ENCODE peak calls at places on chromosomes 12 and 14, in nine cellular contexts. F, S, I, W, H, O, T, V and R are unnamed samples.

GRCh38 chr12:109626378-109627115 is 53.0 kb downstream of the MVK start:
- DNase-seq in S (no peak), T (no peak), V (no peak), O (no peak), F (no peak), H (no peak), W (no peak), I (no peak), R (no peak)

GRCh38 chr12:52655251-52655650 is 3.2 kb upstream of the KRT2 start:
- DNase-seq in W (no peak), H (no peak), F (no peak), I (no peak), V (no peak), O (no peak), T (no peak), S (no peak), R (no peak)

GRCh38 chr14:75927564-75928087 is 54.2 kb downstream of the TGFB3 start:
- DNase-seq in V (no peak), O (no peak), F (no peak), H (no peak), I (no peak), T (no peak), S (no peak), W (no peak), R (no peak)

GRCh38 chr14:21087294-21088091 is 11.0 kb downstream of the ZNF219 start:
- DNase-seq in S (no peak), W (no peak), F (peak; percentile 94), V (no peak), H (peak; percentile 98), O (peak; percentile 95), T (no peak), I (peak; percentile 39), R (peak; percentile 78)

GRCh38 chr12:41709463-41710285 is 435.0 kb downstream of the GXYLT1 start:
- DNase-seq in I (peak; percentile 28), H (peak; percentile 4), O (no peak), V (no peak), T (no peak), S (no peak), W (peak; percentile 28), F (no peak), R (no peak)

GRCh38 chr14:94129111-94129757 is at the start of gene IFI27L2:
- DNase-seq in O (peak; percentile 78), V (peak; percentile 83), H (peak; percentile 81), F (peak; percentile 81), W (peak; percentile 55), S (no peak), T (peak; percentile 88), I (peak; percentile 67), R (peak; percentile 85)

GRCh38 chr12:110354172-110354780 is 49.2 kb downstream of the ANAPC7 start:
- DNase-seq in H (peak; percentile 26), W (no peak), O (peak; percentile 27), V (no peak), F (no peak), T (no peak), S (no peak), I (no peak), R (no peak)

GRCh38 chr12:49048953-49049352 is 11.6 kb downstream of the KMT2D start:
- DNase-seq in T (peak; percentile 55), O (no peak), I (no peak), V (no peak), H (no peak), F (no peak), S (no peak), W (no peak), R (no peak)

GRCh38 chr12:69512820-69513219 is 42.6 kb downstream of the FRS2 start:
- DNase-seq in V (no peak), F (no peak), S (no peak), I (no peak), H (peak; percentile 68), O (no peak), W (no peak), T (no peak), R (no peak)

GRCh38 chr14:100240725-100241032 is 1.7 kb downstream of the YY1 start:
- DNase-seq in S (no peak), T (no peak), F (no peak), V (no peak), I (no peak), O (no peak), W (no peak), H (no peak), R (no peak)

GRCh38 chr14:100239200-100239839 is 376 bp downstream of the YY1 start:
- DNase-seq in T (peak; percentile 88), F (no peak), S (no peak), V (peak; percentile 73), O (no peak), W (peak; percentile 36), H (peak; percentile 11), I (no peak), R (peak; percentile 26)

GRCh38 chr14:100238419-100239199 is at the start of gene YY1:
- DNase-seq in W (peak; percentile 99), F (peak; percentile 98), H (peak; percentile 98), O (peak; percentile 96), T (peak; percentile 100), S (peak; percentile 94), I (peak; percentile 91), V (peak; percentile 100), R (peak; percentile 99)

GRCh38 chr14:100241279-100241678 is 2.3 kb downstream of the YY1 start:
- DNase-seq in T (no peak), S (no peak), H (peak; percentile 36), V (no peak), F (no peak), O (peak; percentile 18), W (no peak), I (no peak), R (no peak)

GRCh38 chr14:100239840-100240724 is 1.1 kb downstream of the YY1 start:
- DNase-seq in I (peak; percentile 60), F (peak; percentile 97), H (peak; percentile 95), W (peak; percentile 85), V (peak; percentile 94), O (peak; percentile 95), T (peak; percentile 95), S (peak; percentile 36), R (peak; percentile 91)
- TF ChIP-seq CTCF in I (peak; percentile 34), F (peak; percentile 47), H (peak; percentile 50), W (peak; percentile 25), V (peak; percentile 50), O (peak; percentile 59), T (peak; percentile 56), S (peak; percentile 61), R (peak; percentile 75)

DNA sequence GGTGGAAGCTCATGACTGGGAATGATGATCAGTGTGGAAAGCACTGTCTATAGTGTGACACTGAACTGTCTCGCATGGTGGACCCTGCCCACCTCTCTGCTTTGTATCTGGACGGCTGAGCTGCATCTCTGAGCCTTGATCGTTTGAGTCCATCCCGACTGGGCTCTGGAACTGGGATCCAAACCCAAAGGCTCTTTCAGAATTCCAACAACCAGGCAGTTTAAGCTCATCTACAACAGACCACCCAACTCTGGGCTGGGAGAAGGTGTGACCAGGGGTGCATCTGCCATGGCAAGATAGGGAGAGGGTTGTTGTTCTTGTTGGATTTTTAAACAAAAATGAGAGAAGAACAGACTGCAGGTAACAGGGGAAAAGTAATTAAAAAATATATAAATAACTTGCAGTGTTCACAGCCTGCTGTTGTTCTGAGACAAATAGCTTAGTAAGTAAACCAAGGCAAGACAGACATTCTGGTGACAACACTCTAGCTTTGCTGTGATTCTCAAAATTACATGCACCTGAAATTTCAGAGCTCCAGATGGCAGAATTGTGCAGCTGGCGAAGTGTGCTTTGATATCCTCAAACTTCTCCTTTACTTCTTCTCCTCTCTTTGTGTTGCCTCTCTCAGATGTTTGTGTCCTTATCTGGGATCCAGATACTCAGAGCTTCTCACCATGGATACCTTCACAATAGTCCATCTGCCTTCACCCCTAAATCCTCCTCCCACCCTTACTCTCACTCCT is 209.6 kb downstream of the EMP1 start:
- DNase-seq in W (no peak), F (no peak), H (no peak), I (no peak), T (no peak), V (no peak), O (no peak), S (no peak), R (no peak)
- TF ChIP-seq CTCF in W (no peak), F (no peak), H (no peak), I (no peak), T (no peak), V (no peak), O (no peak), S (no peak), R (no peak)

DNA sequence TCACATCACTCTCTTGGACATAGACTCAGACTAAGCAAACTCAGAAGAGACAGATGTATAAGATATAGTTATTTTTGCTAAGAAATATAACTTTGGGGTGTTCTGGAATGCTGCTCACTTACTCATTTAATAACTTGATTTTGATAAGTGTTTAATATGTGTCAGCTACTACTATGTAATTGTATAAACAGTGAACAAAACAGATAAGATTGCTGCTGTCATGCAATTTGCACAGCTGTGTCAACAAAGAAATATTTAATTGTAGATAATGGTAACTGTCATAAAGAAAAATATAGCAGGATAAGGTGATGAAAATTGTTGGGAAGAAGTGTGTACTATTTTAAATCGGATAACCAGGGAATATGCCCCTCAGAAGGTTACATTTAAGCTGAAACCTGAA is 84.1 kb upstream of the ZDHHC17 start:
- DNase-seq in W (no peak), F (no peak), S (no peak), V (no peak), O (peak; percentile 15), H (no peak), I (no peak), T (no peak), R (no peak)
- TF ChIP-seq CTCF in W (no peak), F (no peak), S (no peak), V (no peak), O (no peak), H (no peak), I (no peak), T (no peak), R (no peak)

DNA sequence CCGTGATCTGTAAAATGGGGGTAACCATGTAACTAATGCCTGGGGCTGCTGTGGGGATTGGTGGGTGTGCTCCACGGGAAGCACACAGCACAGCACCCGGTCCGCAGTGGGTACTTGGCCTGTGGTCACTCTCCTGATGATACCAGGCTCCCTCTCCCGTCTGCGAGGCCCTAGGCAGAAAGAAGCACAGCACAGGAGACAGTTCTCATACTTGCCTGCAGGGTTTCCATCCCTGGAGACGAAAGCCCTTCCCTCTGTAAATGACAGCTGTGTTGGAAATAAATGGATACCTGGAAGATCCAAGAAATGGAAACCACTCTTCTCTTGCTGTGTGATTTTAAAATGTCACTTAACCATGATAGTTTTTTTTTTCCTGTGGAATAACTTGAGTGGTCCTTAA is 7.9 kb upstream of the PRMT8 start:
- DNase-seq in H (no peak), I (no peak), O (no peak), V (no peak), W (no peak), S (no peak), T (no peak), F (no peak), R (no peak)
- TF ChIP-seq CTCF in H (no peak), I (no peak), O (no peak), V (no peak), W (no peak), S (no peak), T (no peak), F (no peak), R (no peak)

GRCh38 chr12:58416211-58416610 is 474.8 kb downstream of the ATP23 start:
- DNase-seq in O (peak; percentile 88), T (no peak), I (no peak), V (no peak), H (peak; percentile 91), W (no peak), S (no peak), F (peak; percentile 94), R (no peak)
- TF ChIP-seq CTCF in O (peak; percentile 37), T (no peak), I (no peak), V (no peak), H (peak; percentile 63), W (no peak), S (no peak), F (peak; percentile 51), R (no peak)